ENCODE peak calls at places on chromosomes 2 and 18, in five cellular contexts. One of them, this sample, is unnamed.

GRCh38 chr2:133421516-133422324 is 146.5 kb downstream of the NCKAP5 start:
- DNase-seq in HCT116: no peak
- DNase-seq in A549: peak
- DNase-seq in adrenal gland: no peak
- DNase-seq in gastrocnemius medialis: no peak
- DNase-seq in this sample: no peak

GRCh38 chr18:79458917-79459803 is 63.4 kb downstream of the NFATC1 start:
- DNase-seq in HCT116: no peak
- DNase-seq in adrenal gland: no peak
- DNase-seq in gastrocnemius medialis: no peak
- DNase-seq in A549: no peak
- DNase-seq in this sample: no peak

GRCh38 chr18:4358618-4359017 is 96.5 kb downstream of the DLGAP1 start:
- DNase-seq in A549: no peak
- DNase-seq in adrenal gland: no peak
- DNase-seq in gastrocnemius medialis: no peak
- DNase-seq in HCT116: no peak
- DNase-seq in this sample: no peak

GRCh38 chr2:232013701-232014353 is 52.3 kb downstream of the DIS3L2 start:
- DNase-seq in adrenal gland: no peak
- DNase-seq in A549: no peak
- DNase-seq in HCT116: no peak
- DNase-seq in gastrocnemius medialis: no peak
- DNase-seq in this sample: peak

GRCh38 chr2:135037831-135038230 is 9.4 kb downstream of the MAP3K19 start:
- DNase-seq in HCT116: no peak
- DNase-seq in gastrocnemius medialis: no peak
- DNase-seq in A549: no peak
- DNase-seq in adrenal gland: no peak
- DNase-seq in this sample: no peak

GRCh38 chr18:58996131-58996632 is 131.5 kb downstream of the ZNF532 start:
- DNase-seq in A549: peak
- DNase-seq in HCT116: no peak
- DNase-seq in gastrocnemius medialis: no peak
- DNase-seq in adrenal gland: no peak
- DNase-seq in this sample: no peak

GRCh38 chr2:31812051-31812798 is 198.6 kb downstream of the MEMO1 start:
- DNase-seq in adrenal gland: peak
- DNase-seq in HCT116: no peak
- DNase-seq in gastrocnemius medialis: peak
- DNase-seq in A549: peak
- DNase-seq in this sample: no peak

GRCh38 chr2:55840460-55840859 is 83.1 kb downstream of the EFEMP1 start:
- DNase-seq in A549: no peak
- DNase-seq in HCT116: no peak
- DNase-seq in adrenal gland: no peak
- DNase-seq in gastrocnemius medialis: no peak
- DNase-seq in this sample: no peak

DNA sequence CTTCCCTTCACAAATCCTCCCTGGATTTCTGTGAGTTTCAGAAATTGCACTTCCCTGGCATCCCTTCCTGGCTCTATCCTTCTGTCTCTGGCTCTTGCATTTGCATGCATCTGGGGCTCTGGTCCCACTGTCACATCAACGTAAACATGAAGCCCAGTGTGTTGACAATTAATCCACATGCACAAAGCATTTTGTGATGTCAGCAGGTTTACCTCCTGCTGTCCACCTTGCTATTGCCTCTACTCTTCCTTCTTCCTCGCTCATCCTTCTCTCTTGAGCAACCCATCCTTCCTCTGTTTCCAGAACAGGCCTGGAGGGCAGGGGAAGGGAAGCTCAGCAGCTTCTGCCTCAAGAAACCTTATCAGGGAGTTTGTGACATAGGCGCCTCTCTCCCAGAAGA is 111.7 kb upstream of the ATP5MC3 start:
- DNase-seq in adrenal gland: no peak
- DNase-seq in gastrocnemius medialis: no peak
- DNase-seq in HCT116: no peak
- DNase-seq in A549: no peak
- DNase-seq in this sample: no peak
- TF ChIP-seq POLR2A in adrenal gland: no peak
- TF ChIP-seq POLR2A in gastrocnemius medialis: no peak
- TF ChIP-seq POLR2A in HCT116: no peak
- TF ChIP-seq POLR2A in A549: no peak
- TF ChIP-seq POLR2A in this sample: no peak

GRCh38 chr2:170928036-170928823 is 823 bp upstream of the GORASP2 start:
- DNase-seq in gastrocnemius medialis: no peak
- DNase-seq in A549: peak
- DNase-seq in adrenal gland: no peak
- DNase-seq in HCT116: no peak
- DNase-seq in this sample: no peak
- TF ChIP-seq POLR2A in gastrocnemius medialis: no peak
- TF ChIP-seq POLR2A in A549: no peak
- TF ChIP-seq POLR2A in adrenal gland: no peak
- TF ChIP-seq POLR2A in HCT116: no peak
- TF ChIP-seq POLR2A in this sample: no peak

DNA sequence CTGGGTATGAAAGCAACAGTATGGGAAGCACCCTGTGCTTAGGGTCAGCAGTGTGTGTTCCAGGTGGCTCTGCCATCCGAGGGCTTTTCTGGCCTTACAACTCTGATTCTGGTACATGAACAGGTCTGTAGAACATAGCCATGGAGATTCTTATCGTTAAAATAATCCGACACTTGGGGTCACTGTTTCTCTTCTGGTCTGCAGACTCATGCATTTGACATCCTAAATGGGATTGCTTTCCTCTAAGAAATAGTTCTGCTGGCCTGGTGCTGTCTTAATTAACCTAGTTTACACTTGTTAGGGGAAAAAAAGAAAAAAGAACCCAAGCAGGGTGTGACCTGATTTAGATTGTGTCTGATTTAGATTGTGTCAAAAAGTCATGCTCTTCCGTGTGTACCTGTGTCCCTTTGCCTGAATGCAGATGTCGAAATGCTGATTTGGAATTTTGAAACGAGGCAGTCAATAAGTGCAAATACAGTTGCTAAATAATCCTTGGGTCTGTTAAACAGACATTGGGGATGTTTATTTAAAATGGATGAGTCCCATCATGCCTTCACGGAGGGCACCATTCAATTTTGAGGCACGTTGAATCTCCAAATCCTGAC is 59.6 kb downstream of the TRPM8 start:
- DNase-seq in gastrocnemius medialis: no peak
- DNase-seq in HCT116: peak
- DNase-seq in A549: peak
- DNase-seq in adrenal gland: no peak
- DNase-seq in this sample: peak
- TF ChIP-seq POLR2A in gastrocnemius medialis: no peak
- TF ChIP-seq POLR2A in HCT116: no peak
- TF ChIP-seq POLR2A in A549: no peak
- TF ChIP-seq POLR2A in adrenal gland: no peak
- TF ChIP-seq POLR2A in this sample: no peak

DNA sequence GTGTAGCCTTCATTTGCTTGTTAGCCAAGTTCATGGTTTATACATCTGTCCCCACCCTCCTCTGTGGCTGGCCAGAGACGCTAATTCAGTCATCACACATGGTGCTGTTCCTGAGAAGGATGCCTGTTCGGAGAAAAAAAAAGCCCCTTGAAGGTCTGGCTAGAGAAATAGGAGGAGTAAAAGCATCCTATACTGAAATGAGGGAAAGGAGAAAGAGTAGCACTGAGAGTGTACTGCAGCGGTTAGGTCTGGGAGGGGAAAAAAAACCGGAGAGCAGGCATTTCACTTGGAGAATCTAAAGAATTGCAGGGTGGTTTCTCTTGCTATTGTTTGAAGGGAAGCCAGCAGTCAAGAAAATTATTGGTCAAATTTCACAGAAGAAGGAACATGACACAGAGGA is 180.6 kb upstream of the EPAS1 start:
- DNase-seq in gastrocnemius medialis: no peak
- DNase-seq in adrenal gland: no peak
- DNase-seq in A549: no peak
- DNase-seq in HCT116: no peak
- DNase-seq in this sample: no peak
- TF ChIP-seq POLR2A in gastrocnemius medialis: no peak
- TF ChIP-seq POLR2A in adrenal gland: no peak
- TF ChIP-seq POLR2A in A549: no peak
- TF ChIP-seq POLR2A in HCT116: no peak
- TF ChIP-seq POLR2A in this sample: no peak

GRCh38 chr2:230400454-230400853 is 15.5 kb upstream of the SP100 start:
- DNase-seq in gastrocnemius medialis: no peak
- DNase-seq in HCT116: no peak
- DNase-seq in A549: no peak
- DNase-seq in adrenal gland: no peak
- DNase-seq in this sample: no peak

GRCh38 chr2:230405824-230406223 is 10.2 kb upstream of the SP100 start:
- DNase-seq in adrenal gland: no peak
- DNase-seq in A549: no peak
- DNase-seq in HCT116: no peak
- DNase-seq in gastrocnemius medialis: no peak
- DNase-seq in this sample: no peak

GRCh38 chr2:230403746-230404145 is 12.3 kb upstream of the SP100 start:
- DNase-seq in A549: no peak
- DNase-seq in HCT116: no peak
- DNase-seq in adrenal gland: no peak
- DNase-seq in gastrocnemius medialis: no peak
- DNase-seq in this sample: no peak

GRCh38 chr2:230394301-230394700 is 21.7 kb upstream of the SP100 start:
- DNase-seq in HCT116: no peak
- DNase-seq in gastrocnemius medialis: no peak
- DNase-seq in adrenal gland: no peak
- DNase-seq in A549: no peak
- DNase-seq in this sample: no peak

GRCh38 chr2:230400041-230400440 is 16.0 kb upstream of the SP100 start:
- DNase-seq in HCT116: no peak
- DNase-seq in gastrocnemius medialis: no peak
- DNase-seq in adrenal gland: no peak
- DNase-seq in A549: no peak
- DNase-seq in this sample: no peak
- TF ChIP-seq POLR2A in HCT116: no peak
- TF ChIP-seq POLR2A in gastrocnemius medialis: no peak
- TF ChIP-seq POLR2A in adrenal gland: no peak
- TF ChIP-seq POLR2A in A549: no peak
- TF ChIP-seq POLR2A in this sample: no peak

This sample was measured in H54.